ENCODE peak calls at places on chromosomes 1 and 21, in six cellular contexts. S is A549, Z is GM12878, Y is HEK293T, T is K562, B is HepG2. D is an unnamed sample.

GRCh38 chr1:12677565-12677964 is 33.7 kb downstream of the AADACL4 start:
- DNase-seq in B (no peak), Z (no peak), Y (no peak), S (no peak), T (no peak), D (no peak)

GRCh38 chr1:3011631-3012510 is 9.4 kb upstream of the ACTRT2 start:
- DNase-seq in B (no peak), T (no peak), Y (no peak), Z (no peak), S (no peak), D (no peak)

GRCh38 chr1:6491480-6491962 is at the start of gene PLEKHG5:
- DNase-seq in Z (no peak), S (no peak), T (no peak), Y (no peak), B (peak), D (peak)

GRCh38 chr1:83102630-83103071 is 896.3 kb downstream of the TTLL7 start:
- DNase-seq in Z (no peak), T (no peak), Y (peak), B (no peak), S (no peak), D (peak)

GRCh38 chr1:2817784-2818564 is 16.5 kb upstream of the TTC34 start:
- DNase-seq in Z (no peak), S (no peak), B (no peak), Y (no peak), T (no peak), D (no peak)

GRCh38 chr1:116916533-116917460 is 7.1 kb downstream of the PTGFRN start:
- DNase-seq in S (no peak), T (no peak), B (peak), Z (no peak), Y (no peak), D (no peak)

GRCh38 chr1:25109527-25109926 is 122.8 kb downstream of the SYF2 start:
- DNase-seq in Z (no peak), T (no peak), Y (no peak), S (no peak), B (no peak), D (no peak)

GRCh38 chr21:10466200-10466599 is 55.2 kb upstream of the TPTE start:
- DNase-seq in S (no peak), Z (no peak), B (no peak), Y (no peak), T (no peak), D (no peak)

GRCh38 chr1:223665592-223666312 is at the start of gene CAPN8:
- DNase-seq in S (no peak), T (no peak), Y (no peak), B (no peak), Z (no peak), D (no peak)

GRCh38 chr1:179169616-179170467 is 59.6 kb downstream of the ABL2 start:
- DNase-seq in Z (no peak), S (no peak), T (no peak), B (no peak), Y (no peak), D (peak)

GRCh38 chr1:67791686-67792475 is 41.4 kb downstream of the GNG12 start:
- DNase-seq in B (no peak), Y (no peak), Z (no peak), S (peak), T (no peak), D (peak)

GRCh38 chr1:78715181-78715661 is 65.6 kb downstream of the IFI44 start:
- DNase-seq in S (no peak), B (no peak), Y (no peak), T (no peak), Z (no peak), D (peak)

GRCh38 chr1:223332997-223333396 is 31.0 kb downstream of the SUSD4 start:
- DNase-seq in Y (no peak), T (no peak), S (no peak), B (no peak), Z (no peak), D (no peak)

GRCh38 chr1:192941722-192942411 is 117.3 kb downstream of the UCHL5 start:
- DNase-seq in S (no peak), T (no peak), Y (no peak), Z (no peak), B (no peak), D (no peak)

GRCh38 chr1:156583821-156584622 is 4.5 kb downstream of the TTC24 start:
- DNase-seq in Z (no peak), T (peak), S (peak), B (peak), Y (peak), D (peak)

GRCh38 chr1:74505133-74505532 is 7.3 kb downstream of the LRRC53 start:
- DNase-seq in B (no peak), Z (no peak), Y (no peak), T (no peak), S (no peak), D (no peak)

GRCh38 chr1:17653728-17654351 is 101.3 kb upstream of the ACTL8 start:
- DNase-seq in T (peak), S (peak), Z (no peak), B (no peak), Y (peak), D (peak)

GRCh38 chr1:156704930-156705320 is 458 bp downstream of the CRABP2 start:
- DNase-seq in T (no peak), Y (no peak), B (no peak), S (peak), Z (no peak), D (peak)

GRCh38 chr1:106975944-106976343 is 80.5 kb upstream of the PRMT6 start:
- DNase-seq in B (no peak), T (peak), S (no peak), Y (no peak), Z (no peak), D (peak)

GRCh38 chr1:200471739-200472138 is 61.9 kb upstream of the ZNF281 start:
- DNase-seq in B (no peak), Z (no peak), S (no peak), Y (no peak), T (no peak), D (no peak)

GRCh38 chr1:204288061-204288588 is 71.6 kb downstream of the PLEKHA6 start:
- DNase-seq in Y (peak), Z (no peak), B (peak), T (peak), S (peak), D (no peak)

GRCh38 chr1:33599516-33600115 is 127.2 kb downstream of the ZSCAN20 start:
- DNase-seq in T (no peak), S (no peak), Y (no peak), B (no peak), Z (no peak), D (no peak)

GRCh38 chr1:145885738-145886287 is at the start of gene ANKRD35:
- DNase-seq in Z (no peak), S (peak), T (peak), Y (peak), B (peak), D (peak)

GRCh38 chr1:39178541-39179431 is 25.7 kb upstream of the MACF1 start:
- DNase-seq in B (peak), Z (no peak), S (peak), Y (no peak), T (peak), D (peak)

GRCh38 chr1:100767176-100767876 is 47.8 kb downstream of the VCAM1 start:
- DNase-seq in B (no peak), S (no peak), T (no peak), Y (no peak), Z (no peak), D (peak)
- TF ChIP-seq BHLHE40 in B (no peak), S (no peak), T (no peak), Y (no peak), Z (no peak), D (no peak)

DNA sequence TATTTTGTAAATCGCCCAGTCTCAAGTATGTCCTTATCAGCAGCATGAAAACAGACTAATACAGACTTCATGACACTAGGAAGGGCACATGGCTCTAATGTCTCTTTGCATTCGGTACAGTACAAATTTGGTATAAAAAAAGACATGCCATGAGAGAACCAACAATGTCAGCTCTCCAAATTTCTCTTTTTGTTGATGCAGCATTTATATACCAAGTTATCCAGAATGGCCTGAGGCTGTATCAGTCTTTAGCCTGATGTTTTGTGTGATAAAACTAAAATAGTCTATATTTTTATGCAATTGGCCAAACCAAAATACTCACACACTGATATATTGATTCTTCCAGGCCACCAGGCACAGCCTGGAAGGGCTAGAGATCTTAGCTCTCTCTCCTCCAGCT is 124.3 kb upstream of the SAMSN1 start:
- DNase-seq in B (no peak), S (no peak), T (no peak), Z (no peak), Y (no peak), D (no peak)
- TF ChIP-seq BHLHE40 in B (no peak), S (no peak), T (no peak), Z (no peak), Y (no peak), D (no peak)

GRCh38 chr1:160359559-160360226 is 7.2 kb upstream of the NHLH1 start:
- DNase-seq in T (peak), Z (no peak), B (no peak), Y (no peak), S (no peak), D (peak)

GRCh38 chr1:160358073-160358472 is 8.8 kb upstream of the NHLH1 start:
- DNase-seq in T (no peak), B (no peak), S (no peak), Y (no peak), Z (no peak), D (no peak)

GRCh38 chr1:160360227-160360695 is 6.6 kb upstream of the NHLH1 start:
- DNase-seq in T (no peak), Z (no peak), Y (no peak), S (no peak), B (no peak), D (no peak)

GRCh38 chr1:160354388-160354985 is 11.3 kb downstream of the NCSTN start:
- DNase-seq in S (peak), T (peak), B (peak), Z (no peak), Y (peak), D (peak)

GRCh38 chr1:160357286-160358002 is 9.4 kb upstream of the NHLH1 start:
- DNase-seq in B (no peak), Z (no peak), Y (no peak), S (no peak), T (no peak), D (no peak)
- TF ChIP-seq BHLHE40 in B (no peak), Z (no peak), Y (no peak), S (no peak), T (no peak), D (no peak)

GRCh38 chr1:213585959-213586608 is 401.7 kb upstream of the PROX1 start:
- DNase-seq in S (no peak), Y (no peak), B (no peak), T (no peak), Z (no peak), D (no peak)

GRCh38 chr1:213582976-213583567 is 404.7 kb upstream of the PROX1 start:
- DNase-seq in Z (no peak), B (no peak), T (no peak), Y (no peak), S (no peak), D (no peak)

GRCh38 chr1:213586609-213586972 is 401.2 kb upstream of the PROX1 start:
- DNase-seq in Y (peak), Z (no peak), S (no peak), T (no peak), B (peak), D (no peak)

GRCh38 chr1:213585402-213585801 is 402.4 kb upstream of the PROX1 start:
- DNase-seq in T (no peak), B (no peak), S (no peak), Z (no peak), Y (no peak), D (no peak)
- TF ChIP-seq BHLHE40 in T (no peak), B (no peak), S (no peak), Z (no peak), Y (no peak), D (no peak)